ENCODE peak calls at places on chromosomes 1 and 21, in nine cellular contexts. G is sigmoid colon; K is CD8-positive, alpha-beta T cell; X is thoracic aorta; H is tibial nerve; B is ascending aorta; R is heart left ventricle; A is colonic mucosa; M is left ventricle myocardium inferior. C is an unnamed sample.

GRCh38 chr21:44949161-44950015 is 9.6 kb downstream of the SLX9 start:
- DNase-seq in G (peak; percentile 94), K (peak; percentile 88), X (no peak), H (peak; percentile 83), B (peak; percentile 50), R (peak; percentile 93), A (peak; percentile 91), M (peak; percentile 89), C (peak; percentile 76)

GRCh38 chr1:161071886-161072371 is 2.2 kb upstream of the ARHGAP30 start:
- DNase-seq in G (no peak), K (peak; percentile 54), X (no peak), H (no peak), B (no peak), R (peak; percentile 77), A (peak; percentile 55), M (peak; percentile 62), C (peak; percentile 54)

GRCh38 chr1:1021010-1021845 is 1.3 kb downstream of the AGRN start:
- DNase-seq in G (peak; percentile 83), K (no peak), X (no peak), H (no peak), B (no peak), R (peak; percentile 85), A (peak; percentile 88), M (peak; percentile 70), C (peak; percentile 54)

GRCh38 chr1:58818075-58818474 is 34.2 kb upstream of the JUN start:
- DNase-seq in G (no peak), K (no peak), X (no peak), H (no peak), B (no peak), R (no peak), A (no peak), M (no peak), C (no peak)

GRCh38 chr1:222813866-222814535 is 838 bp upstream of the DISP1 start:
- DNase-seq in G (no peak), K (no peak), X (no peak), H (no peak), B (no peak), R (no peak), A (no peak), M (no peak), C (no peak)

GRCh38 chr1:91513160-91513559 is 12.5 kb downstream of the CDC7 start:
- DNase-seq in G (no peak), K (no peak), X (no peak), H (no peak), B (no peak), R (no peak), A (no peak), M (no peak), C (no peak)

GRCh38 chr1:19869929-19870328 is 12.3 kb upstream of the OTUD3 start:
- DNase-seq in G (no peak), K (no peak), X (no peak), H (no peak), B (no peak), R (no peak), A (no peak), M (no peak), C (peak; percentile 56)

GRCh38 chr1:36486436-36487335 is 4.0 kb upstream of the CSF3R start:
- DNase-seq in G (peak; percentile 77), K (no peak), X (no peak), H (peak; percentile 50), B (peak; percentile 25), R (no peak), A (peak; percentile 35), M (peak; percentile 46), C (peak; percentile 29)

GRCh38 chr1:9823943-9824701 is at the start of gene CLSTN1:
- DNase-seq in G (peak; percentile 94), K (peak; percentile 91), X (peak; percentile 51), H (peak; percentile 75), B (no peak), R (peak; percentile 96), A (peak; percentile 94), M (peak; percentile 92), C (peak; percentile 84)

GRCh38 chr1:10228528-10228927 is 18.2 kb downstream of the KIF1B start:
- DNase-seq in G (no peak), K (no peak), X (no peak), H (no peak), B (no peak), R (no peak), A (no peak), M (no peak), C (no peak)

GRCh38 chr1:26278835-26279597 is 870 bp upstream of the SH3BGRL3 start:
- DNase-seq in G (no peak), K (peak; percentile 26), X (no peak), H (no peak), B (no peak), R (no peak), A (peak; percentile 66), M (no peak), C (peak; percentile 71)

GRCh38 chr1:156019946-156020292 is 832 bp downstream of the SSR2 start:
- DNase-seq in G (no peak), K (no peak), X (no peak), H (no peak), B (no peak), R (no peak), A (no peak), M (no peak), C (no peak)

GRCh38 chr1:38746966-38747600 is 112.5 kb downstream of the RRAGC start:
- DNase-seq in G (no peak), K (no peak), X (no peak), H (no peak), B (no peak), R (no peak), A (no peak), M (no peak), C (no peak)

GRCh38 chr1:18646776-18647410 is 16.2 kb downstream of the PAX7 start:
- DNase-seq in G (no peak), K (no peak), X (no peak), H (no peak), B (no peak), R (no peak), A (no peak), M (no peak), C (no peak)
- H3K27me3 ChIP-seq in G (peaks cover 76% of the 10 kb centered on the region), K (peaks cover 50% of the 10 kb centered on the region), X (peaks cover 26% of the 10 kb centered on the region), H (peaks cover 100% of the 10 kb centered on the region), B (peaks cover 8% of the 10 kb centered on the region), R (peaks cover 94% of the 10 kb centered on the region), A (peaks cover 93% of the 10 kb centered on the region), M (peaks cover 100% of the 10 kb centered on the region), C (peaks cover 7% of the 10 kb centered on the region)

GRCh38 chr1:234929369-234929768 is 199.3 kb downstream of the TOMM20 start:
- DNase-seq in G (no peak), K (no peak), X (no peak), H (no peak), B (no peak), R (no peak), A (peak; percentile 10), M (no peak), C (no peak)
- H3K4me1 ChIP-seq in G (peaks cover 26% of the 10 kb centered on the region), K (peaks cover 44% of the 10 kb centered on the region), X (peaks cover 44% of the 10 kb centered on the region), H (peaks cover 41% of the 10 kb centered on the region), B (peaks cover 32% of the 10 kb centered on the region), R (peaks cover 40% of the 10 kb centered on the region), A (no peaks in the 10 kb centered on the region), M (peaks cover 40% of the 10 kb centered on the region), C (no peaks in the 10 kb centered on the region)

DNA sequence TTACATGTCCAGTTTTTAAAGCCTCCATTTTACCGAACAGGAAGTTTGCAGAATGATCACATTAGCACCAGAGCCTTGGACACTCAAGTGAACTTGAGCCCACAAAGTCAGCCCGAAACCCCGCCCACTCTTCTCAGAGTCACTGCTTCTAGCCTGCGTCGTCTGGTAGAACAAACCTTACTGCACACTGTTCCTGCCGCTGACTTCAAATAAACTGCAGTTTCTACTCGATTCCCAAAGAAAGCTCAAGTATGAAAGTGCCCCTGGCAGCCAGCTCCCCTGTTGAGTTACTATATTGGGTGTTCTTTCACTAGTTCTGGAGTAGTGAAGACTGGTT is 164.7 kb downstream of the GALNT2 start:
- DNase-seq in G (peak; percentile 87), K (no peak), X (peak; percentile 79), H (peak; percentile 29), B (no peak), R (no peak), A (peak; percentile 87), M (peak; percentile 67), C (peak; percentile 72)
- H3K4me3 ChIP-seq in G (no peak overlapping the region), K (no peak overlapping the region), X (peak overlapping the region; percentile 43), H (no peak overlapping the region), B (peak overlapping the region; percentile 10), R (peak overlapping the region; percentile 4), A (no peak overlapping the region), M (peak overlapping the region; percentile 41), C (no peak overlapping the region)

GRCh38 chr1:147083919-147084272 is 88.4 kb downstream of the PRKAB2 start:
- DNase-seq in G (no peak), K (no peak), X (no peak), H (no peak), B (no peak), R (no peak), A (no peak), M (no peak), C (no peak)
- H3K27me3 ChIP-seq in G (peaks cover 26% of the 10 kb centered on the region), K (peaks cover 22% of the 10 kb centered on the region), X (peaks cover 15% of the 10 kb centered on the region), H (peaks cover 55% of the 10 kb centered on the region), B (peaks cover 17% of the 10 kb centered on the region), R (peaks cover 33% of the 10 kb centered on the region), A (peaks cover 43% of the 10 kb centered on the region), M (peaks cover 62% of the 10 kb centered on the region), C (peaks cover 23% of the 10 kb centered on the region)

GRCh38 chr1:230073371-230074035 is 6.5 kb downstream of the GALNT2 start:
- DNase-seq in G (peak; percentile 53), K (no peak), X (no peak), H (no peak), B (no peak), R (peak; percentile 69), A (no peak), M (no peak), C (no peak)
- H3K4me1 ChIP-seq in G (peaks cover 44% of the 10 kb centered on the region), K (peaks cover 8% of the 10 kb centered on the region), X (peaks cover 98% of the 10 kb centered on the region), H (peaks cover 49% of the 10 kb centered on the region), B (peaks cover 73% of the 10 kb centered on the region), R (peaks cover 59% of the 10 kb centered on the region), A (peaks cover 4% of the 10 kb centered on the region), M (peaks cover 67% of the 10 kb centered on the region), C (peaks cover 1% of the 10 kb centered on the region)

DNA sequence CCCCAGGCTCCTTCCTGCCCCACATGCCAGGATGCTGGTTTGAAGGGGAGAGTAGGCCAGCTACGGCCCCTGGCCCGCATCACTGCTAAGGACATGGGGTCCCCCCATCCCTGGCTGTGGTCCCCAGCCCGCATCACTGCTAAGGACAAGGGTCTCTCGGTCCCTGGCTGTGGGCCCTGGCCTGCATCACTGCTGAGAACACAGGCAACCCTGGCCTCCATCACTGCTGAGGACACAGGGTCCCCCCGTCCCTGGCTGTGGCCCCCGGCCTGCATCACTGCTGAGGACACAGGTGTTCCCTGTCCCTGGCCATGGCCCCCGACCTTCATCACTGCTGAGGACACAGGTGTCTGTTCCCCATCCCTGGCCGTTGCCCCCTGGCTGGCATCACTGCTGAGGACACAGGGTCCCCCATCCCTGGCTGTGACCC is 448 bp upstream of the OBSCN start:
- DNase-seq in G (peak; percentile 65), K (no peak), X (no peak), H (no peak), B (no peak), R (no peak), A (no peak), M (no peak), C (no peak)
- H3K4me3 ChIP-seq in G (no peak overlapping the region), K (no peak overlapping the region), X (no peak overlapping the region), H (no peak overlapping the region), B (no peak overlapping the region), R (no peak overlapping the region), A (no peak overlapping the region), M (peak overlapping the region; percentile 77), C (no peak overlapping the region)